ENCODE peak calls at places on chromosomes 4 and X, in seven cellular contexts. R is SK-MEL-5; U is WTC11; Y is effector memory CD8-positive, alpha-beta T cell; K is AG20443; M is fibroblast of mammary gland; W is M059J. V is an unnamed sample.

GRCh38 chrX:23062359-23062758 is 62.6 kb downstream of the DDX53 start:
- DNase-seq in M (no peak), K (no peak), Y (no peak), W (no peak), U (no peak), R (no peak), V (no peak)

GRCh38 chr4:93897559-93897958 is 69.0 kb downstream of the ATOH1 start:
- DNase-seq in W (peak), R (peak), K (no peak), Y (no peak), M (no peak), U (no peak), V (no peak)

GRCh38 chr4:147368948-147369347 is 111.9 kb upstream of the EDNRA start:
- DNase-seq in K (no peak), W (no peak), Y (no peak), M (no peak), R (no peak), U (no peak), V (no peak)

GRCh38 chr4:5218376-5219069 is 167.2 kb downstream of the STK32B start:
- DNase-seq in R (no peak), M (no peak), K (no peak), W (no peak), U (peak), Y (no peak), V (no peak)

GRCh38 chr4:38313175-38313574 is 350.8 kb upstream of the KLF3 start:
- DNase-seq in M (no peak), R (no peak), W (no peak), Y (no peak), U (no peak), K (no peak), V (peak)

GRCh38 chr4:183984561-183984960 is 79.5 kb downstream of the STOX2 start:
- DNase-seq in W (no peak), R (no peak), U (no peak), K (no peak), M (no peak), Y (no peak), V (no peak)

GRCh38 chrX:31233941-31234496 is 162.2 kb upstream of the FTHL17 start:
- DNase-seq in R (no peak), M (no peak), U (peak), Y (no peak), K (no peak), W (no peak), V (no peak)

GRCh38 chr4:109915385-109916002 is 2.8 kb downstream of the EGF start:
- DNase-seq in R (no peak), Y (no peak), K (no peak), W (no peak), M (no peak), U (no peak), V (no peak)

GRCh38 chr4:56210397-56210796 is 176.9 kb downstream of the AASDH start:
- DNase-seq in Y (no peak), R (no peak), M (no peak), K (no peak), W (no peak), U (no peak), V (no peak)